ENCODE peak calls at places on chromosome 6, in ten cellular contexts. W is AG08396; T is Right ventricle myocardium inferior; J is NCI-H2171; Z is SK-N-DZ; X is amniotic stem cell; C is stimulated activated CD4-positive, alpha-beta T cell treated with anti-CD3 and anti-CD28 coated beads, Interleukin-4, amount 100 ng/mL, for 1 hour; E is A172; P is DMS153; Y is activated CD8-positive, alpha-beta memory T cell treated with anti-CD3 and anti-CD28 coated beads for 24 hours. G is an unnamed sample.
A peak's percentile ranks its signal among the peaks of the same experiment; 100 is the strongest.

GRCh38 chr6:113219783-113220182 is 637.4 kb upstream of the MARCKS start:
- DNase-seq in W (no peak), X (no peak), Y (no peak), J (no peak), C (no peak), E (no peak), Z (no peak), P (no peak), T (no peak), G (no peak)

GRCh38 chr6:68575765-68576439 is 59.2 kb upstream of the ADGRB3 start:
- DNase-seq in E (peak; percentile 11), C (no peak), Z (no peak), Y (no peak), W (no peak), X (no peak), P (peak; percentile 85), J (peak; percentile 25), T (no peak), G (no peak)

GRCh38 chr6:16540804-16541752 is 220.2 kb downstream of the ATXN1 start:
- DNase-seq in C (no peak), P (no peak), X (no peak), T (no peak), E (no peak), J (no peak), Z (no peak), Y (no peak), W (no peak), G (no peak)

GRCh38 chr6:156954191-156954590 is 177.0 kb downstream of the ARID1B start:
- DNase-seq in W (no peak), J (no peak), X (no peak), Y (no peak), C (no peak), P (no peak), T (no peak), Z (no peak), E (no peak), G (no peak)

GRCh38 chr6:2157441-2158127 is 87.8 kb downstream of the GMDS start:
- DNase-seq in C (no peak), Y (no peak), X (peak; percentile 34), T (no peak), E (no peak), W (peak; percentile 35), J (no peak), Z (no peak), P (no peak), G (peak; percentile 89)

GRCh38 chr6:154491567-154492470 is 18.7 kb downstream of the CNKSR3 start:
- DNase-seq in W (no peak), J (no peak), X (no peak), E (no peak), Z (no peak), Y (no peak), T (no peak), P (no peak), C (no peak), G (no peak)

GRCh38 chr6:107560657-107561056 is 70.7 kb downstream of the SOBP start:
- DNase-seq in T (no peak), C (no peak), Z (no peak), J (no peak), P (peak; percentile 22), Y (no peak), X (no peak), E (no peak), W (peak; percentile 14), G (no peak)

GRCh38 chr6:53309059-53309896 is 39.5 kb downstream of the ELOVL5 start:
- DNase-seq in T (no peak), P (peak; percentile 72), Y (no peak), C (no peak), W (peak; percentile 64), J (no peak), X (no peak), Z (peak; percentile 19), E (no peak), G (no peak)

GRCh38 chr6:5728726-5729434 is 277.8 kb downstream of the NRN1 start:
- DNase-seq in Y (no peak), E (peak; percentile 81), Z (no peak), W (no peak), J (no peak), C (no peak), T (no peak), P (peak; percentile 82), X (no peak), G (no peak)

GRCh38 chr6:25553502-25553901 is 98.5 kb upstream of the SCGN start:
- DNase-seq in Z (no peak), T (no peak), Y (no peak), C (no peak), W (no peak), X (no peak), E (no peak), J (no peak), P (no peak), G (no peak)

GRCh38 chr6:5865492-5866031 is 141.2 kb downstream of the NRN1 start:
- DNase-seq in C (no peak), Z (no peak), J (no peak), T (no peak), X (no peak), P (no peak), Y (no peak), W (no peak), E (no peak), G (no peak)

GRCh38 chr6:4743026-4743425 is 33.2 kb upstream of the CDYL start:
- DNase-seq in Z (no peak), C (no peak), J (no peak), P (no peak), Y (no peak), E (no peak), X (no peak), W (no peak), T (no peak), G (no peak)

GRCh38 chr6:71419954-71420692 is 131.5 kb downstream of the OGFRL1 start:
- DNase-seq in X (no peak), Y (no peak), T (peak; percentile 78), P (no peak), E (no peak), J (no peak), C (no peak), Z (peak; percentile 24), W (peak; percentile 60), G (no peak)

GRCh38 chr6:38760097-38760496 is 45.0 kb downstream of the DNAH8 start:
- DNase-seq in C (no peak), E (no peak), J (no peak), Z (no peak), P (no peak), W (no peak), X (no peak), T (no peak), Y (no peak), G (no peak)

GRCh38 chr6:1604347-1604990 is 5.2 kb upstream of the FOXC1 start:
- DNase-seq in W (peak; percentile 89), P (no peak), C (peak; percentile 76), Z (peak; percentile 76), J (peak; percentile 63), Y (peak; percentile 90), T (peak; percentile 89), X (no peak), E (no peak), G (peak; percentile 42)

GRCh38 chr6:123009101-123009500 is 13.1 kb downstream of the CLVS2 start:
- DNase-seq in W (no peak), C (no peak), P (no peak), X (no peak), T (no peak), E (no peak), J (peak; percentile 15), Y (no peak), Z (no peak), G (no peak)

GRCh38 chr6:95083506-95083905 is 493.8 kb upstream of the MANEA start:
- DNase-seq in P (no peak), T (peak; percentile 58), Z (no peak), J (no peak), W (no peak), Y (no peak), X (no peak), E (no peak), C (no peak), G (no peak)

GRCh38 chr6:163787001-163787667 is 372.6 kb downstream of the QKI start:
- DNase-seq in C (no peak), X (no peak), Z (no peak), J (no peak), T (no peak), E (no peak), Y (no peak), P (no peak), W (no peak), G (no peak)

GRCh38 chr6:98747246-98747645 is 87.1 kb upstream of the POU3F2 start:
- DNase-seq in T (no peak), Z (no peak), W (no peak), P (no peak), J (no peak), X (no peak), C (no peak), Y (no peak), E (no peak), G (no peak)

GRCh38 chr6:5582758-5583157 is 321.4 kb downstream of the FARS2 start:
- DNase-seq in J (no peak), E (no peak), C (no peak), W (no peak), Z (no peak), P (peak; percentile 6), Y (no peak), T (no peak), X (no peak), G (no peak)

GRCh38 chr6:3228046-3228671 is 706 bp upstream of the TUBB2B start:
- DNase-seq in W (no peak), X (no peak), P (peak; percentile 60), C (peak; percentile 23), J (peak; percentile 84), Z (peak; percentile 93), T (no peak), Y (peak; percentile 72), E (no peak), G (peak; percentile 87)

GRCh38 chr6:144090384-144090783 is 5.0 kb downstream of the SF3B5 start:
- DNase-seq in X (no peak), E (no peak), Y (no peak), Z (no peak), W (no peak), P (no peak), J (no peak), C (no peak), T (no peak), G (no peak)

GRCh38 chr6:10156875-10157274 is 258.0 kb downstream of the TFAP2A start:
- DNase-seq in C (no peak), E (no peak), X (no peak), P (no peak), Z (no peak), T (no peak), W (no peak), Y (no peak), J (no peak), G (no peak)

GRCh38 chr6:20211037-20211940 is 980 bp downstream of the MBOAT1 start:
- DNase-seq in Y (no peak), P (peak; percentile 37), E (peak; percentile 54), J (no peak), Z (no peak), W (no peak), X (no peak), C (no peak), T (no peak), G (no peak)

G was measured in SW480.